ENCODE peak calls at places on chromosomes 3 and 15, in five cellular contexts. V is activated B cell treated with CpG ODN at 0.5 μM for 24 hours, C is NCI-H524, I is SK-N-SH, E is GM10248. Z is an unnamed sample.

GRCh38 chr15:80031841-80032240 is 27.6 kb upstream of the ZFAND6 start:
- DNase-seq in V (no peak), C (no peak), I (no peak), E (no peak), Z (no peak)

GRCh38 chr3:194396897-194397756 is 1.9 kb downstream of the GP5 start:
- DNase-seq in V (no peak), C (peak), I (no peak), E (no peak), Z (no peak)

GRCh38 chr3:144085964-144086363 is 114.3 kb downstream of the DIPK2A start:
- DNase-seq in V (no peak), C (peak), I (no peak), E (no peak), Z (no peak)

GRCh38 chr3:58424613-58425012 is 9.0 kb downstream of the PDHB start:
- DNase-seq in V (no peak), C (no peak), I (no peak), E (no peak), Z (no peak)

GRCh38 chr3:129413687-129414506 is 14.5 kb downstream of the EFCAB12 start:
- DNase-seq in V (no peak), C (no peak), I (no peak), E (peak), Z (peak)

GRCh38 chr15:68578960-68579935 is at the start of gene CORO2B:
- DNase-seq in V (peak), C (peak), I (peak), E (no peak), Z (peak)

GRCh38 chr15:22880981-22881738 is 42.7 kb downstream of the NIPA2 start:
- DNase-seq in V (no peak), C (no peak), I (no peak), E (no peak), Z (no peak)

GRCh38 chr15:51322622-51323296 is 15.6 kb downstream of the CYP19A1 start:
- DNase-seq in V (no peak), C (no peak), I (no peak), E (no peak), Z (no peak)

GRCh38 chr3:13229291-13229949 is 156.2 kb upstream of the IQSEC1 start:
- DNase-seq in V (no peak), C (peak), I (peak), E (peak), Z (no peak)

GRCh38 chr3:52495096-52495495 is at the start of gene STAB1:
- DNase-seq in V (no peak), C (no peak), I (no peak), E (no peak), Z (no peak)

GRCh38 chr3:197854596-197855343 is 63.7 kb downstream of the LRCH3 start:
- DNase-seq in V (no peak), C (no peak), I (no peak), E (no peak), Z (no peak)

GRCh38 chr3:129525341-129525968 is 3.0 kb upstream of the RHO start:
- DNase-seq in V (no peak), C (no peak), I (no peak), E (no peak), Z (no peak)

GRCh38 chr3:73695841-73696240 is 71.1 kb upstream of the PDZRN3 start:
- DNase-seq in V (no peak), C (no peak), I (no peak), E (no peak), Z (no peak)

GRCh38 chr3:177525987-177526712 is 328.9 kb upstream of the TBL1XR1 start:
- DNase-seq in V (no peak), C (no peak), I (no peak), E (no peak), Z (no peak)

GRCh38 chr15:74387141-74387541 is 19.7 kb upstream of the CYP11A1 start:
- DNase-seq in V (no peak), C (no peak), I (no peak), E (peak), Z (no peak)

GRCh38 chr3:184741798-184742675 is 30.2 kb upstream of the MAGEF1 start:
- DNase-seq in V (no peak), C (no peak), I (peak), E (no peak), Z (no peak)

GRCh38 chr3:51388286-51389029 is 2.6 kb upstream of the RBM15B start:
- DNase-seq in V (no peak), C (no peak), I (no peak), E (no peak), Z (no peak)

GRCh38 chr3:30342319-30343060 is 263.9 kb upstream of the TGFBR2 start:
- DNase-seq in V (no peak), C (no peak), I (no peak), E (no peak), Z (peak)

GRCh38 chr3:94937980-94938379 is 875.1 kb downstream of the NSUN3 start:
- DNase-seq in V (no peak), C (no peak), I (no peak), E (no peak), Z (no peak)

GRCh38 chr3:55828712-55829111 is 341.6 kb upstream of the WNT5A start:
- DNase-seq in V (no peak), C (no peak), I (no peak), E (no peak), Z (no peak)

GRCh38 chr3:134426660-134427181 is 52.5 kb upstream of the AMOTL2 start:
- DNase-seq in V (no peak), C (no peak), I (no peak), E (no peak), Z (peak)

GRCh38 chr3:115469649-115470048 is 153.7 kb upstream of the GAP43 start:
- DNase-seq in V (no peak), C (no peak), I (no peak), E (peak), Z (no peak)

GRCh38 chr3:72445827-72446405 is 402.3 kb downstream of the SHQ1 start:
- DNase-seq in V (no peak), C (no peak), I (no peak), E (no peak), Z (no peak)

Z was measured in T1000.